ENCODE peak calls at places on chromosomes 4 and X, in five cellular contexts. O is GM12865, Q is cardiac muscle cell, R is type B pancreatic cell, E is A549. A is an unnamed sample.
A peak's percentile ranks its signal among the peaks of the same experiment; 100 is the strongest.

GRCh38 chrX:94854251-94854650 is 1180.2 kb downstream of the FAM133A start:
- DNase-seq in O (no peak), E (no peak), Q (no peak), R (no peak), A (no peak)

GRCh38 chr4:174005422-174005821 is 278.0 kb downstream of the FBXO8 start:
- DNase-seq in Q (no peak), E (no peak), O (no peak), R (no peak), A (no peak)

GRCh38 chrX:70969635-70970481 is 39.0 kb upstream of the SLC7A3 start:
- DNase-seq in Q (no peak), E (no peak), R (no peak), O (peak; percentile 0), A (no peak)

GRCh38 chrX:131746491-131746968 is 202.7 kb downstream of the OR13H1 start:
- DNase-seq in Q (no peak), R (no peak), E (peak; percentile 47), O (peak; percentile 36), A (peak; percentile 23)

GRCh38 chr4:128468485-128468989 is 180.9 kb upstream of the PGRMC2 start:
- DNase-seq in Q (peak; percentile 98), E (no peak), O (no peak), R (no peak), A (no peak)

GRCh38 chr4:87180767-87181166 is 39.7 kb downstream of the KLHL8 start:
- DNase-seq in R (no peak), E (no peak), Q (peak; percentile 62), O (no peak), A (no peak)

GRCh38 chr4:55933611-55934010 is 15.1 kb upstream of the CEP135 start:
- DNase-seq in Q (no peak), E (no peak), O (no peak), R (no peak), A (no peak)

GRCh38 chr4:101604976-101605375 is 185.6 kb upstream of the BANK1 start:
- DNase-seq in O (no peak), R (no peak), Q (no peak), E (no peak), A (no peak)

GRCh38 chrX:11416600-11416999 is 123.4 kb downstream of the AMELX start:
- DNase-seq in O (no peak), Q (no peak), R (no peak), E (no peak), A (no peak)

GRCh38 chr4:82842593-82842992 is 44.0 kb upstream of the SCD5 start:
- DNase-seq in Q (peak; percentile 28), R (no peak), O (no peak), E (peak; percentile 6), A (no peak)

GRCh38 chr4:129998436-129999150 is 902.6 kb downstream of the C4orf33 start:
- DNase-seq in O (no peak), Q (no peak), E (no peak), R (no peak), A (no peak)

GRCh38 chr4:109729155-109729562 is 711 bp downstream of the PLA2G12A start:
- DNase-seq in R (no peak), Q (peak; percentile 32), O (peak; percentile 11), E (peak; percentile 1), A (no peak)

GRCh38 chrX:115268421-115268820 is 21.1 kb upstream of the LUZP4 start:
- DNase-seq in Q (peak; percentile 4), O (peak; percentile 35), E (peak; percentile 3), R (no peak), A (no peak)

GRCh38 chr4:189436207-189436606 is 504.5 kb upstream of the FRG1 start:
- DNase-seq in Q (no peak), O (no peak), R (no peak), E (no peak), A (no peak)

GRCh38 chrX:2732649-2733048 is 19.2 kb upstream of the XG start:
- DNase-seq in R (no peak), Q (no peak), O (no peak), E (no peak), A (no peak)

GRCh38 chr4:184907810-184908209 is 82.0 kb upstream of the ACSL1 start:
- DNase-seq in E (no peak), O (no peak), Q (no peak), R (no peak), A (no peak)

GRCh38 chrX:19839770-19840254 is 47.6 kb downstream of the SH3KBP1 start:
- DNase-seq in O (peak; percentile 68), R (no peak), Q (no peak), E (no peak), A (no peak)

GRCh38 chr4:179307297-179308136 is 1865.3 kb upstream of the AGA start:
- DNase-seq in O (peak; percentile 47), E (peak; percentile 1), R (no peak), Q (peak; percentile 10), A (peak; percentile 37)

GRCh38 chrX:153763989-153764755 is at the start of gene PLXNB3:
- DNase-seq in Q (peak; percentile 71), E (peak; percentile 77), R (no peak), O (peak; percentile 64), A (peak; percentile 81)

GRCh38 chr4:145909331-145909730 is 29.3 kb downstream of the ZNF827 start:
- DNase-seq in E (peak; percentile 74), O (no peak), Q (peak; percentile 48), R (no peak), A (no peak)

GRCh38 chrX:119411959-119412358 is 12.8 kb downstream of the SLC25A43 start:
- DNase-seq in Q (no peak), E (no peak), R (no peak), O (no peak), A (no peak)

GRCh38 chr4:42547805-42548204 is 109.1 kb downstream of the ATP8A1 start:
- DNase-seq in Q (no peak), O (no peak), E (no peak), R (no peak), A (no peak)

GRCh38 chr4:186981161-186981560 is 257.5 kb upstream of the FAT1 start:
- DNase-seq in E (no peak), R (no peak), Q (peak; percentile 19), O (no peak), A (no peak)

GRCh38 chr4:113760852-113761681 is 471 bp downstream of the CAMK2D start:
- DNase-seq in O (peak; percentile 76), R (peak; percentile 74), Q (peak; percentile 94), E (peak; percentile 26), A (peak; percentile 62)

GRCh38 chr4:113049421-113050355 is at the start of gene ANK2:
- DNase-seq in O (no peak), R (no peak), E (no peak), Q (no peak), A (no peak)

GRCh38 chr4:182246401-182247205 is 3.4 kb downstream of the TENM3 start:
- DNase-seq in Q (peak; percentile 39), E (no peak), O (no peak), R (no peak), A (no peak)

GRCh38 chr4:42641155-42641554 is 15.8 kb downstream of the ATP8A1 start:
- DNase-seq in R (no peak), E (no peak), O (no peak), Q (no peak), A (no peak)

GRCh38 chr4:89558147-89558546 is 250.5 kb upstream of the GPRIN3 start:
- DNase-seq in R (no peak), O (peak; percentile 18), Q (peak; percentile 19), E (no peak), A (no peak)

GRCh38 chr4:40719008-40719623 is 30.6 kb upstream of the NSUN7 start:
- DNase-seq in O (peak; percentile 88), E (peak; percentile 46), R (no peak), Q (peak; percentile 79), A (peak; percentile 66)

GRCh38 chr4:105600256-105600655 is 47.8 kb downstream of the ARHGEF38 start:
- DNase-seq in Q (no peak), R (no peak), O (no peak), E (no peak), A (no peak)

GRCh38 chr4:4409416-4410115 is 22.7 kb downstream of the NSG1 start:
- DNase-seq in O (no peak), R (no peak), E (no peak), Q (no peak), A (no peak)

GRCh38 chrX:20397587-20397986 is 130.9 kb upstream of the RPS6KA3 start:
- DNase-seq in O (no peak), R (no peak), E (no peak), Q (no peak), A (no peak)

GRCh38 chrX:68432648-68433047 is 647 bp downstream of the OPHN1 start:
- DNase-seq in O (no peak), R (no peak), E (no peak), Q (no peak), A (no peak)

GRCh38 chr4:168859888-168860694 is 150.0 kb downstream of the CBR4 start:
- DNase-seq in O (peak; percentile 70), Q (no peak), R (no peak), E (no peak), A (peak; percentile 38)

GRCh38 chr4:179625391-179625790 is 2183.2 kb upstream of the AGA start:
- DNase-seq in Q (no peak), R (no peak), O (no peak), E (no peak), A (no peak)

GRCh38 chrX:8743126-8743732 is 11.3 kb upstream of the ANOS1 start:
- DNase-seq in R (no peak), E (no peak), Q (peak; percentile 50), O (peak; percentile 35), A (peak; percentile 53)

GRCh38 chrX:121581885-121582284 is 534.5 kb downstream of the GLUD2 start:
- DNase-seq in Q (no peak), O (no peak), E (no peak), R (no peak), A (no peak)

GRCh38 chrX:121579016-121579760 is 531.8 kb downstream of the GLUD2 start:
- DNase-seq in Q (peak; percentile 53), E (no peak), O (peak; percentile 30), R (no peak), A (peak; percentile 3)
- TF ChIP-seq CTCF in Q (peak; percentile 37), E (peak; percentile 24), O (peak; percentile 23), R (peak; percentile 67), A (peak; percentile 52)

DNA sequence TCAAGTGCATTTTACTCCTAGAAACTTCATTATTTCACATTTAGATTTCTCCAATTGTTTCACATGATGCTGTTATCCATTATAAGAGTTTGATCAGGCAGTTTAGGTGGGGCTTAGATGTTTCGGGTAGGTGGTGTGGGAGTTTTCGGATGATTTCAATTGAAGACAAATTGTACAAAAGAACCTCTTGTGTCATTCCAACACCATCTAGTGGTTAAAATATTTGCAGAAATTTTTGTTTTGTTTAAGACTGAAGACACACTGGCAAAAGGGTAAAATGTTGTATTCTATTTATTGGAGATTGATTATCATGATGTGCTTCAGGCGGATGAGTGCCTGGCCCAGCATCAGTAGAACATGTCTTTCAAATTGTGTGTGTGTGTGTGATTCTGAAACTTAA is 212.7 kb downstream of the SH3BGRL start:
- DNase-seq in O (no peak), E (no peak), Q (peak; percentile 0), R (no peak), A (no peak)
- TF ChIP-seq CTCF in O (no peak), E (peak; percentile 14), Q (no peak), R (no peak), A (no peak)

GRCh38 chrX:24561121-24561520 is 86.0 kb downstream of the PCYT1B start:
- DNase-seq in E (peak; percentile 23), R (no peak), O (peak; percentile 32), Q (peak; percentile 19), A (peak; percentile 51)
- TF ChIP-seq CTCF in E (peak; percentile 19), R (no peak), O (peak; percentile 29), Q (peak; percentile 16), A (peak; percentile 25)

DNA sequence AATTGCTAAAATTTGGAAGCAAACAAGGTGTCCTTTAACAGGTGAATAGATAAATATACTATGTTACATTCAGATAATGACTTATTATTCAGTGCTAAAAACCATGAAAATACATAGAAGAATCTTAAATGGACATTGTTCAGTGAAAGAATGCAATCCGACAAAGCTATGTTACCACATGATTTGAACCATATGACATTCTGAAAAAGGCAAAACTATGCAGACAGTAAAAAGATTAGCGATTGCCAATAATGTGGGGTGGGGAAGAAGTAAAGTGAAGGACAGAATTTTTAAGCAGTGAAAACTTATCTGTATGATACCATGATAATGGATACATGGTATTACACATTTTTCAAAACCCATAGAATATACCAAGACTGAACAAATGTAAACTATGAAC is 926.9 kb downstream of the FAT4 start:
- DNase-seq in Q (peak; percentile 10), R (no peak), E (no peak), O (no peak), A (no peak)
- TF ChIP-seq CTCF in Q (no peak), R (no peak), E (no peak), O (no peak), A (no peak)